ENCODE peak calls at places on chromosomes 5 and 9, in five cellular contexts. Y is SK-N-SH, C is KG1, H is EL, U is MM.1S. X is an unnamed sample.

GRCh38 chr5:8683528-8683927 is 814.6 kb downstream of the MTRR start:
- DNase-seq in Y (no peak), C (no peak), H (no peak), U (no peak), X (no peak)

GRCh38 chr5:98843481-98843880 is 70.0 kb downstream of the RGMB start:
- DNase-seq in Y (no peak), C (no peak), H (no peak), U (no peak), X (no peak)

GRCh38 chr9:20526500-20527319 is 95.6 kb downstream of the MLLT3 start:
- DNase-seq in Y (no peak), C (no peak), H (peak), U (no peak), X (peak)

GRCh38 chr5:77955577-77955976 is 179.4 kb upstream of the TBCA start:
- DNase-seq in Y (no peak), C (no peak), H (no peak), U (no peak), X (no peak)

GRCh38 chr5:172005708-172006377 is 595 bp downstream of the FBXW11 start:
- DNase-seq in Y (peak), C (no peak), H (peak), U (no peak), X (peak)

GRCh38 chr5:85906460-85906859 is 711.3 kb upstream of the COX7C start:
- DNase-seq in Y (no peak), C (no peak), H (no peak), U (no peak), X (no peak)

GRCh38 chr5:177096162-177097015 is 9.7 kb downstream of the FGFR4 start:
- DNase-seq in Y (peak), C (no peak), H (no peak), U (no peak), X (no peak)

GRCh38 chr9:21023861-21024260 is 7.6 kb downstream of the HACD4 start:
- DNase-seq in Y (no peak), C (no peak), H (no peak), U (no peak), X (no peak)